ENCODE peak calls at places on chromosome 11, in eight cellular contexts. Q is NCI-H1417, I is upper lobe of right lung, S is heart left ventricle, M is amygdala, V is ELF-1, Z is HEK293T, P is germinal center. A is an unnamed sample.

GRCh38 chr11:123197711-123198110 is 2.7 kb upstream of the CLMP start:
- DNase-seq in Q (no peak), I (no peak), S (no peak), M (no peak), V (no peak), Z (no peak), P (no peak), A (no peak)

GRCh38 chr11:2213384-2213842 is 41.8 kb upstream of the TH start:
- DNase-seq in Q (no peak), I (peak), S (no peak), M (no peak), V (no peak), Z (no peak), P (no peak), A (peak)

GRCh38 chr11:3815882-3816281 is 7.5 kb downstream of the PGAP2 start:
- DNase-seq in Q (no peak), I (no peak), S (no peak), M (no peak), V (no peak), Z (no peak), P (no peak), A (no peak)

GRCh38 chr11:112778091-112778889 is 182.9 kb upstream of the NCAM1 start:
- DNase-seq in Q (no peak), I (no peak), S (no peak), M (no peak), V (no peak), Z (no peak), P (no peak), A (no peak)

GRCh38 chr11:130177782-130178181 is 18.2 kb downstream of the ST14 start:
- DNase-seq in Q (no peak), I (no peak), S (no peak), M (no peak), V (no peak), Z (no peak), P (no peak), A (no peak)

GRCh38 chr11:130629039-130629438 is 180.6 kb downstream of the ADAMTS15 start:
- DNase-seq in Q (no peak), I (no peak), S (no peak), M (no peak), V (no peak), Z (no peak), P (no peak), A (no peak)

GRCh38 chr11:119338318-119338890 is 2.3 kb downstream of the C1QTNF5 start:
- DNase-seq in Q (peak), I (peak), S (peak), M (no peak), V (peak), Z (peak), P (peak), A (no peak)

GRCh38 chr11:73612601-73613137 is 14.8 kb upstream of the FAM168A start:
- DNase-seq in Q (no peak), I (no peak), S (no peak), M (no peak), V (no peak), Z (no peak), P (no peak), A (no peak)

GRCh38 chr11:74195828-74196227 is 24.7 kb downstream of the PPME1 start:
- DNase-seq in Q (no peak), I (no peak), S (no peak), M (no peak), V (no peak), Z (no peak), P (no peak), A (no peak)

GRCh38 chr11:575324-575995 is 810 bp upstream of the PHRF1 start:
- DNase-seq in Q (peak), I (no peak), S (no peak), M (no peak), V (peak), Z (no peak), P (no peak), A (no peak)

A was measured in upper lobe of left lung.